ENCODE peak calls at places on chromosomes 12 and 14, in four cellular contexts. T, C, P and B are unnamed samples.

GRCh38 chr12:64675795-64676194 is 65.5 kb downstream of the RASSF3 start:
- DNase-seq in T (peak; percentile 25), C (no peak), P (no peak), B (no peak)

GRCh38 chr14:61076531-61076930 is 95.5 kb downstream of the SLC38A6 start:
- DNase-seq in T (peak; percentile 77), C (no peak), P (no peak), B (no peak)

GRCh38 chr12:58731096-58731495 is 189.2 kb downstream of the LRIG3 start:
- DNase-seq in T (no peak), C (no peak), P (no peak), B (no peak)

GRCh38 chr14:103775506-103775905 is 59.9 kb downstream of the ZFYVE21 start:
- DNase-seq in T (no peak), C (no peak), P (no peak), B (no peak)

GRCh38 chr14:104609666-104610065 is 5.1 kb upstream of the TMEM179 start:
- DNase-seq in T (no peak), C (no peak), P (no peak), B (no peak)

GRCh38 chr14:33315721-33316120 is 377.0 kb downstream of the NPAS3 start:
- DNase-seq in T (peak; percentile 30), C (no peak), P (no peak), B (no peak)

GRCh38 chr14:91119556-91120311 is 5.9 kb downstream of the DGLUCY start:
- DNase-seq in T (peak; percentile 91), C (no peak), P (no peak), B (no peak)

GRCh38 chr12:89821901-89822300 is 113.3 kb upstream of the ATP2B1 start:
- DNase-seq in T (no peak), C (no peak), P (no peak), B (no peak)

GRCh38 chr12:8722286-8722685 is 24.5 kb downstream of the RIMKLB start:
- DNase-seq in T (no peak), C (no peak), P (no peak), B (no peak)

GRCh38 chr14:72790887-72791566 is 102.9 kb downstream of the DPF3 start:
- DNase-seq in T (no peak), C (no peak), P (no peak), B (no peak)

GRCh38 chr12:27575099-27575779 is 51.2 kb downstream of the PPFIBP1 start:
- DNase-seq in T (no peak), C (no peak), P (no peak), B (no peak)

GRCh38 chr14:63134801-63135200 is 69.4 kb upstream of the RHOJ start:
- DNase-seq in T (peak; percentile 6), C (no peak), P (no peak), B (peak; percentile 21)

GRCh38 chr14:101849640-101850039 is 88.1 kb downstream of the PPP2R5C start:
- DNase-seq in T (no peak), C (no peak), P (no peak), B (no peak)

GRCh38 chr14:103503296-103503695 is 19.3 kb downstream of the CKB start:
- DNase-seq in T (no peak), C (no peak), P (no peak), B (no peak)

GRCh38 chr12:53217049-53217929 is 10.2 kb upstream of the ITGB7 start:
- DNase-seq in T (peak; percentile 50), C (peak; percentile 82), P (peak; percentile 74), B (no peak)

GRCh38 chr14:21017528-21018245 is 7.2 kb downstream of the NDRG2 start:
- DNase-seq in T (no peak), C (no peak), P (no peak), B (no peak)